ENCODE peak calls at places on chromosomes 16 and 17, in seven cellular contexts. R, Y, T, Q, J, B and A are unnamed samples.

GRCh38 chr16:87690911-87691685 is 74.7 kb downstream of the KLHDC4 start:
- DNase-seq in R (no peak), Y (no peak), T (no peak), Q (no peak), J (no peak), B (no peak), A (no peak)

GRCh38 chr17:51000835-51001638 is 119.6 kb downstream of the SPAG9 start:
- DNase-seq in R (no peak), Y (no peak), T (peak; percentile 82), Q (peak; percentile 81), J (peak; percentile 64), B (no peak), A (peak; percentile 78)

GRCh38 chr17:76686538-76687277 is 24.1 kb downstream of the MXRA7 start:
- DNase-seq in R (no peak), Y (peak; percentile 64), T (no peak), Q (no peak), J (no peak), B (no peak), A (no peak)

GRCh38 chr17:43011728-43012472 is 5.3 kb downstream of the IFI35 start:
- DNase-seq in R (no peak), Y (no peak), T (no peak), Q (no peak), J (no peak), B (no peak), A (no peak)

GRCh38 chr17:10226930-10227695 is 28.7 kb upstream of the GAS7 start:
- DNase-seq in R (no peak), Y (peak; percentile 38), T (no peak), Q (peak; percentile 12), J (peak; percentile 40), B (no peak), A (peak; percentile 56)

GRCh38 chr16:2147981-2148671 is at the start of gene RAB26:
- DNase-seq in R (peak; percentile 99), Y (no peak), T (peak; percentile 44), Q (peak; percentile 39), J (no peak), B (no peak), A (peak; percentile 44)

GRCh38 chr16:53974484-53975115 is 270.6 kb downstream of the FTO start:
- DNase-seq in R (no peak), Y (no peak), T (peak; percentile 41), Q (peak; percentile 31), J (no peak), B (no peak), A (peak; percentile 27)

GRCh38 chr16:51881731-51882130 is 665.2 kb downstream of the TOX3 start:
- DNase-seq in R (no peak), Y (no peak), T (peak; percentile 33), Q (peak; percentile 81), J (no peak), B (no peak), A (peak; percentile 38)

GRCh38 chr17:43701318-43701743 is 39.6 kb upstream of the MEOX1 start:
- DNase-seq in R (no peak), Y (no peak), T (peak; percentile 81), Q (peak; percentile 55), J (no peak), B (no peak), A (no peak)

GRCh38 chr16:85724936-85725335 is 26.0 kb downstream of the C16orf74 start:
- DNase-seq in R (no peak), Y (no peak), T (no peak), Q (no peak), J (no peak), B (no peak), A (no peak)

GRCh38 chr16:85720319-85720637 is 30.6 kb downstream of the C16orf74 start:
- DNase-seq in R (peak; percentile 42), Y (no peak), T (no peak), Q (no peak), J (no peak), B (no peak), A (no peak)

GRCh38 chr16:85724126-85724879 is 26.6 kb downstream of the C16orf74 start:
- DNase-seq in R (no peak), Y (peak; percentile 83), T (no peak), Q (no peak), J (no peak), B (no peak), A (no peak)

GRCh38 chr16:85722066-85722465 is 28.8 kb downstream of the C16orf74 start:
- DNase-seq in R (no peak), Y (no peak), T (no peak), Q (no peak), J (no peak), B (no peak), A (no peak)

DNA sequence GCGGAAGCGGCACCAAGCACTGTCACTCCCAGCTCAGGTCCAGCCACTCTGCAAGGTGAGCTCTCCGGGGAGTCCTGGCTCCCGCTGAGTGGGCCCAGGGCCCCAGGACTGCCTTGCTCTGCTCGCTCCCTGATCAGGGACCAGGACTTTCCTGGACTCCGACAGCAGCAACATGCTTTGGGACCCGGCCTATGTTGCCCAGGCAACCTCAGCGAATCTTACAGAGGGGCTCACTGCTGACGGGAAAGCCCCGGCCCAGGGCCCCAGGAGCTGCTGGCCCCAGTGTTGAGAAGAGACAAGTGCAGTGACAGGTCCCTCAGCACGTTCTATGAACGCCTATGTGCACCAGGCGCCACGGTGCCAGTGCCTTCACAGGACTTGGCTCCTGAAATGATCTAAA is 28.4 kb downstream of the C16orf74 start:
- DNase-seq in R (no peak), Y (no peak), T (no peak), Q (no peak), J (no peak), B (no peak), A (no peak)
- TF ChIP-seq CTCF in R (no peak), Y (no peak), T (no peak), Q (no peak), J (no peak), B (no peak), A (no peak)

GRCh38 chr17:48718162-48718780 is 4.0 kb downstream of the PRAC1 start:
- DNase-seq in R (no peak), Y (peak; percentile 41), T (no peak), Q (no peak), J (no peak), B (no peak), A (peak; percentile 33)
- H3K4me3 ChIP-seq in R (no peak overlapping the region), Y (no peak overlapping the region), T (no peak overlapping the region), Q (no peak overlapping the region), J (no peak overlapping the region), B (peak overlapping the region; percentile 15), A (peak overlapping the region; percentile 56)

GRCh38 chr16:89616576-89617437 is 3.4 kb downstream of the DPEP1 start:
- DNase-seq in R (no peak), Y (no peak), T (no peak), Q (no peak), J (no peak), B (no peak), A (no peak)

GRCh38 chr16:89615176-89615575 is 1.7 kb downstream of the DPEP1 start:
- DNase-seq in R (no peak), Y (no peak), T (no peak), Q (no peak), J (no peak), B (no peak), A (no peak)

GRCh38 chr16:89613101-89613953 is at the start of gene DPEP1:
- DNase-seq in R (peak; percentile 90), Y (no peak), T (no peak), Q (no peak), J (no peak), B (no peak), A (peak; percentile 64)

GRCh38 chr16:89613954-89614459 is 565 bp downstream of the DPEP1 start:
- DNase-seq in R (peak; percentile 78), Y (no peak), T (no peak), Q (no peak), J (no peak), B (no peak), A (no peak)

DNA sequence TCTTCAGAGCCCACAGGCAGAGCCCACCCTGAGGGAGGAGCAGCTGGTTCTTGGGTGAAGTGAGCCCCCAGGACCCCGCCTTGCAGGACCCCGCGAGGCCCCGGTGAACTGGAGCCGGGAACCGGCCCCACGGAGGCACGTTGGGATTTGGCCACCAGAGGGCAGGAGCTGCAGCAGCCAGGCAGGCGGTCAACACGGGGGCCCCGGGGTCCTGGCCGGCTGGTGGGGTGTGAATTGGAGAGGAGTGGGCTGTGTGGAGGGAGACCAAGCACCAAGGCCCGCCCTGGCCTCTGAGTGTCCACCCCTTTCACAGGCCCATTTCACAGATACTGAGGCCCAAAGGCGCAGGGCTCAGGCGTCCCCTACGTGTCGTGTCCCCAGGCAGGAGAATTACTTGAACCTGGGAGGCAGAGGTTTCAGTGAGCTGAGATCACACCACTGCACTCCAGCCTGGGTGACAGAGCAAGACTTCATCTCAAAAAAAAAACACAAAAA is 2.2 kb downstream of the DPEP1 start:
- DNase-seq in R (peak; percentile 52), Y (no peak), T (no peak), Q (no peak), J (no peak), B (no peak), A (no peak)
- TF ChIP-seq CTCF in R (peak; percentile 50), Y (peak; percentile 52), T (peak; percentile 92), Q (peak; percentile 76), J (peak; percentile 27), B (peak; percentile 82), A (peak; percentile 66)

DNA sequence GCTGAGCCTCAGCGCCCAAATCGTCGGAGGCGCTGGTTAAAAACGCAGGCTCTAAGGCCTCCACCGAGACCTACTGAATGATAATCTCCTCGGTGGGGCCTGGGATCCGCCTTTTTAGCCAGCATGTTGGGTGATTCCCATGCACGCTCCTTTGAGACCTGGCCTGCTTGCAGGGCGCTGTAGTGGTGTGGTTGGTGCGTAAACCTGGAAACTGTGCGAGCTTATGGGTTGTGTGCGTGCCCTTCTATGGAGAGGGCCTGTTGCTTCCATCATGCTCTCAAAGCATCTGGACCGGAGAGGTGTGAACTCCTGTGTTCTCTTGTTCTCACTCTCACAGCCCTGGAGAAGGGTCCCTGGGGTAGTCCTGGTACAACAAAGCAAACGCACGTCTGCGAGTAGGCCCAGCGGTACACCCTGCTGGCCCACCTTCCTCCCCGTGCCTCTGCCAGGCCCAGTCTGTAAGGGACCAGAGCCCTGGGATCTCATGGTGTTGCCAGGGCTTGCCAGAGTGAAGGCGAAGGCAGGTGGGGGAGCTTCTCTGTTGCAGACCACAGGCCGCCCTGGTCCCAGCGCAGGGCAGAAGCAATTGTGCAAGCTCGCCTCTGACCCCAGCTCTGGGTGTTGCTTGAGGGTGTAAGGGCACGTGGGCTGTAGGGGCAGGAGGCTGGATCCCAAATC is 759 bp upstream of the LRRC75A start:
- DNase-seq in R (no peak), Y (no peak), T (no peak), Q (no peak), J (no peak), B (no peak), A (no peak)
- H3K4me3 ChIP-seq in R (no peak overlapping the region), Y (peak overlapping the region; percentile 35), T (no peak overlapping the region), Q (peak overlapping the region; percentile 47), J (peak overlapping the region; percentile 41), B (peak overlapping the region; percentile 35), A (peak overlapping the region; percentile 44)